ENCODE peak calls at places on chromosomes 13 and 19, in nine cellular contexts. N is right atrium auricular region, V is GM12865, W is upper lobe of right lung, H is fibroblast of lung, J is cardiac fibroblast, T is mesothelial cell of epicardium, X is tibial nerve, Q is heart right ventricle. R is an unnamed sample.

GRCh38 chr13:28622286-28622685 is 36.6 kb upstream of the POMP start:
- DNase-seq in N (peak), V (no peak), W (peak), H (no peak), J (no peak), T (no peak), X (peak), Q (peak), R (no peak)

GRCh38 chr19:3224346-3225325 is at the start of gene CELF5:
- DNase-seq in N (no peak), V (peak), W (peak), H (peak), J (no peak), T (peak), X (no peak), Q (no peak), R (no peak)

GRCh38 chr13:72125561-72125960 is 258.6 kb upstream of the DACH1 start:
- DNase-seq in N (no peak), V (no peak), W (no peak), H (no peak), J (peak), T (no peak), X (no peak), Q (no peak), R (no peak)

GRCh38 chr19:38695832-38696732 is 48.2 kb downstream of the CAPN12 start:
- DNase-seq in N (no peak), V (peak), W (no peak), H (no peak), J (no peak), T (no peak), X (no peak), Q (peak), R (no peak)

GRCh38 chr19:13764101-13764807 is at the start of gene MRI1:
- DNase-seq in N (peak), V (peak), W (peak), H (peak), J (peak), T (peak), X (peak), Q (peak), R (no peak)

GRCh38 chr19:17910776-17911360 is 21.9 kb upstream of the CCDC124 start:
- DNase-seq in N (no peak), V (no peak), W (no peak), H (no peak), J (no peak), T (no peak), X (no peak), Q (no peak), R (no peak)

GRCh38 chr13:110520431-110521295 is 40.9 kb downstream of the RAB20 start:
- DNase-seq in N (peak), V (no peak), W (peak), H (peak), J (peak), T (no peak), X (peak), Q (peak), R (no peak)

GRCh38 chr13:51364404-51365008 is 25.0 kb downstream of the SERPINE3 start:
- DNase-seq in N (no peak), V (no peak), W (no peak), H (peak), J (peak), T (no peak), X (no peak), Q (no peak), R (no peak)

GRCh38 chr13:113907637-113908617 is 44.1 kb upstream of the GAS6 start:
- DNase-seq in N (peak), V (no peak), W (no peak), H (peak), J (peak), T (no peak), X (no peak), Q (no peak), R (peak)

GRCh38 chr19:48158210-48158790 is 11.8 kb downstream of the LIG1 start:
- DNase-seq in N (no peak), V (no peak), W (no peak), H (no peak), J (no peak), T (no peak), X (no peak), Q (no peak), R (no peak)

GRCh38 chr19:485122-485521 is 11.2 kb upstream of the MADCAM1 start:
- DNase-seq in N (no peak), V (no peak), W (peak), H (no peak), J (no peak), T (no peak), X (no peak), Q (no peak), R (no peak)

GRCh38 chr13:46492946-46493345 is 60.0 kb upstream of the LRCH1 start:
- DNase-seq in N (no peak), V (peak), W (no peak), H (peak), J (peak), T (no peak), X (peak), Q (peak), R (no peak)

GRCh38 chr19:49761625-49762311 is 1.3 kb downstream of the TSKS start:
- DNase-seq in N (peak), V (no peak), W (no peak), H (peak), J (peak), T (no peak), X (peak), Q (peak), R (no peak)

GRCh38 chr13:109712187-109712601 is 74.2 kb downstream of the IRS2 start:
- DNase-seq in N (no peak), V (no peak), W (no peak), H (no peak), J (no peak), T (no peak), X (no peak), Q (no peak), R (no peak)

GRCh38 chr13:53201454-53202225 is 173.0 kb downstream of the OLFM4 start:
- DNase-seq in N (no peak), V (no peak), W (peak), H (no peak), J (no peak), T (no peak), X (no peak), Q (no peak), R (no peak)

GRCh38 chr19:2327773-2328400 is 499 bp downstream of the LSM7 start:
- DNase-seq in N (no peak), V (peak), W (no peak), H (peak), J (peak), T (no peak), X (peak), Q (no peak), R (no peak)

GRCh38 chr19:3406571-3407111 is 40.3 kb downstream of the NFIC start:
- DNase-seq in N (no peak), V (no peak), W (no peak), H (no peak), J (no peak), T (no peak), X (no peak), Q (no peak), R (no peak)

DNA sequence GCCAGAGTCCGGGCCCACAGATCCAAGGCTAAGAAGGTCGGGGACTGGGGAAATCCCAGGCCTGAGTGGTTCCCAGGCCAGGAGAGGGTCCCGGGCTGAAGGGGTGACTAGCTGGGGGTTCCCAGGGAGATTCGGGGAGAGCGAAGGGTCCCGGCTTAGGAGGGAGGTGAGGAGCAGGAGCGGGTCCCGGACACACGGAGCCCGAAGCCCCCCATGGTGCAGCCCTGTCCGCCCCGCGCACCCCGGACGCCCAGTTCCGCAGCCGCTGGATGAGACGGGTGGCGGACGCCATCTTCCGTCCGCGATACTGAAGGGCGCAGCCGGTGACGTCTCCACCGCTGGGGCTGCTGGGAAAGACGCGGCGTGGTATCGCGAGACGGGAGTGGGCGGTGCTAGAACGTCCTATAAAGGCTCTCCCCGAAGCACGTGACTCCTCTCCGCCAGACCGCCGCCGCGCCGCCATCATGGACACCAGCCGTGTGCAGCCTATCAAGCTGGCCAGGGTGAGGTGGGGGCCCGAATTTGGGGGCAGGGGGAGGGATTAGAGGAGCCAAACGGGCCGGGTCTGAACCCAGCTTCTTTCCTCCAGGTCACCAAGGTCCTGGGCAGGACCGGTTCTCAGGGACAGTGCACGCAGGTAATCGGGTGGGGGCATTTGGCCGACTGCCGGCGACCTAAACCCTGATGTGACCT is at the start of the genes NDUFA7 and RPS28:
- DNase-seq in N (peak), V (peak), W (peak), H (peak), J (peak), T (peak), X (peak), Q (peak), R (peak)
- TF ChIP-seq CTCF in N (no peak), V (peak), W (peak), H (no peak), J (no peak), T (no peak), X (peak), Q (peak), R (peak)

GRCh38 chr19:32567486-32567885 is 13.5 kb upstream of the PDCD5 start:
- DNase-seq in N (no peak), V (no peak), W (no peak), H (no peak), J (no peak), T (no peak), X (no peak), Q (no peak), R (peak)
- TF ChIP-seq CTCF in N (no peak), V (no peak), W (no peak), H (no peak), J (no peak), T (no peak), X (no peak), Q (no peak), R (no peak)

GRCh38 chr13:32446220-32446619 is 18.3 kb upstream of the N4BP2L1 start:
- DNase-seq in N (no peak), V (no peak), W (no peak), H (no peak), J (no peak), T (no peak), X (no peak), Q (no peak), R (no peak)

GRCh38 chr13:32445461-32445860 is 17.5 kb upstream of the N4BP2L1 start:
- DNase-seq in N (no peak), V (no peak), W (no peak), H (no peak), J (no peak), T (no peak), X (no peak), Q (no peak), R (no peak)

GRCh38 chr13:32448224-32448623 is 20.3 kb upstream of the N4BP2L1 start:
- DNase-seq in N (no peak), V (no peak), W (no peak), H (no peak), J (no peak), T (no peak), X (no peak), Q (no peak), R (no peak)

GRCh38 chr13:32446778-32447465 is 19.0 kb upstream of the N4BP2L1 start:
- DNase-seq in N (no peak), V (no peak), W (no peak), H (no peak), J (no peak), T (no peak), X (no peak), Q (no peak), R (no peak)

DNA sequence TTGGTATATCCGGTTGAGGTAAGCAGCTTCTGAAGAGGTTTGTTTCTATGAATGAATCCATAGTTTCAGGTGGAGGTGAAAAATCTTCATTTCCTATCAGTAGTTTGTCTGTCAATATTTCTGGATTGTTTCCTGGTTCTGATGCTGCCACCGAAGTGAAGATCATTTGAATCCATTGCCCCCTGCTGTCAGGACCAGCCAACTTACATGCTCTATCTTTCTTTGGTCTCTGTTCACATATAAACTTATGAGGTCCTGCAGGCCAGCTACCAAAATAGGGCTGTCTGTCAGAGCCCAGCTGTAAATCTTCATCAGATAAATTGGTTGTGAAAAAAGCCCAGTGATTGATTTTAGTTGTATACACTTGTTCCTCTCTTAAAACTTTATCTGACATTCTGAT is 15.2 kb upstream of the N4BP2L1 start:
- DNase-seq in N (no peak), V (peak), W (no peak), H (peak), J (peak), T (no peak), X (peak), Q (no peak), R (no peak)
- TF ChIP-seq CTCF in N (no peak), V (peak), W (peak), H (peak), J (peak), T (no peak), X (no peak), Q (peak), R (no peak)

DNA sequence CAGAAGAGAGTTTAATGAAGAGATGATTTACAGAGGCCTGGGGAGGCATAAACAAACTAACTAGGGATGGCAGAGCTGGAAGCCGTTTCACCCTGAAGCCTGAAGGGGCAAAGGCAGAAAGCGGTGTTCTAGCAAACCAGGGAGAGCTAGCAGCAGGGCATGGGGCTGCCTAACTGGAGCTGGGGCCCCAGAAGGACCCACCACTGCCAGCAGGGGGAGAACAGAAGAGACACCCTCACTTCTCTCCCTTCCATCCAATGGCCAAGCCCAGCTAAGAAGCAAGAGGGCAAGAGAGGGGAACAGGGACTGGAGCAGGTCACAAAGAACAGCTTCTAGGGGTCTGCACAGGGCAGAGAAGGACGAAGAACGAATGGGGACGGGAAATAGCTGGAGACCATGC is 195.5 kb downstream of the KATNAL1 start:
- DNase-seq in N (no peak), V (peak), W (no peak), H (no peak), J (no peak), T (no peak), X (no peak), Q (no peak), R (no peak)
- TF ChIP-seq CTCF in N (no peak), V (peak), W (peak), H (peak), J (peak), T (no peak), X (no peak), Q (no peak), R (peak)

DNA sequence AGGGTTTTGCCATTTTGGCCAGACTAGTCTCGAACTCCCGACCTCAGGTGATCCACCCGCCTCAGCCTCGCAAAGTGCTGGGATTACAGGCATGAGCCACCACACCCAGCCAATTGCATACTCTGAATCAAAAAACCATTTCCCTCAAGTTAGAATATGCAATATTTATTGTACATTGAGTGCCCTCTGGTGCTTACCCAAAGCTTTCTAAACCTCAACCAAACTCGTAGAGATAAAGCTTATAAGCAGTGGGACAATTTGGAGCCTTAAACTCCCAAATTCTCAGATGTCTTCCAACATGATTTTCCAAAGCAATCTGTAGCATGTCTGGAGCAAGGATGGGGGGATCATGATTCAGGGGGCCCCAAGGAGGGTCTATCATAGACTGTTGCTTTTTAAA is 22.4 kb downstream of the RFXAP start:
- DNase-seq in N (no peak), V (no peak), W (no peak), H (peak), J (no peak), T (no peak), X (no peak), Q (no peak), R (no peak)
- TF ChIP-seq CTCF in N (no peak), V (no peak), W (no peak), H (no peak), J (no peak), T (no peak), X (no peak), Q (no peak), R (no peak)